ENCODE peak calls at places on chromosomes 16 and 17, in five cellular contexts. P, G, J, T and E are unnamed samples.

GRCh38 chr17:17682737-17683675 is 1.7 kb downstream of the RAI1 start:
- DNase-seq in P (peak; percentile 39), G (no peak), J (peak; percentile 86), T (peak; percentile 85), E (peak; percentile 64)

GRCh38 chr17:15409721-15410247 is 57.6 kb downstream of the CDRT4 start:
- DNase-seq in P (no peak), G (peak; percentile 81), J (peak; percentile 99), T (peak; percentile 60), E (no peak)

GRCh38 chr17:28763804-28764266 is 20.0 kb downstream of the TRAF4 start:
- DNase-seq in P (peak; percentile 78), G (peak; percentile 92), J (peak; percentile 56), T (peak; percentile 93), E (peak; percentile 76)

GRCh38 chr17:62824290-62825135 is 16.4 kb upstream of the MARCHF10 start:
- DNase-seq in P (no peak), G (no peak), J (peak; percentile 99), T (no peak), E (no peak)

GRCh38 chr17:21705021-21705601 is 12.8 kb downstream of the KCNJ18 start:
- DNase-seq in P (no peak), G (no peak), J (no peak), T (no peak), E (no peak)

GRCh38 chr17:28747046-28747691 is 3.4 kb downstream of the TRAF4 start:
- DNase-seq in P (no peak), G (no peak), J (no peak), T (no peak), E (no peak)

GRCh38 chr17:4536259-4536741 is 18.9 kb downstream of the MYBBP1A start:
- DNase-seq in P (no peak), G (no peak), J (peak; percentile 32), T (no peak), E (no peak)

GRCh38 chr16:25108054-25108453 is 3.5 kb upstream of the LCMT1 start:
- DNase-seq in P (peak; percentile 54), G (no peak), J (no peak), T (no peak), E (peak; percentile 40)

GRCh38 chr16:68235882-68236803 is at the start of gene ESRP2:
- DNase-seq in P (peak; percentile 26), G (no peak), J (no peak), T (no peak), E (no peak)

GRCh38 chr17:61149862-61150362 is 249.7 kb upstream of the TBX2 start:
- DNase-seq in P (no peak), G (no peak), J (no peak), T (no peak), E (no peak)

GRCh38 chr16:28264656-28265055 is 27.7 kb upstream of the SBK1 start:
- DNase-seq in P (no peak), G (no peak), J (peak; percentile 4), T (peak; percentile 77), E (no peak)

GRCh38 chr17:48596000-48596734 is 2.6 kb upstream of the HOXB5 start:
- DNase-seq in P (no peak), G (no peak), J (no peak), T (no peak), E (no peak)

GRCh38 chr17:73103661-73104335 is 11.3 kb upstream of the SLC39A11 start:
- DNase-seq in P (no peak), G (no peak), J (peak; percentile 8), T (no peak), E (no peak)

GRCh38 chr17:7781467-7781866 is 52.5 kb upstream of the KDM6B start:
- DNase-seq in P (no peak), G (no peak), J (peak; percentile 54), T (no peak), E (no peak)

GRCh38 chr17:81509687-81510523 is 2.7 kb downstream of the ACTG1 start:
- DNase-seq in P (no peak), G (no peak), J (no peak), T (no peak), E (peak; percentile 19)

GRCh38 chr17:7769854-7770253 is 52.3 kb downstream of the DNAH2 start:
- DNase-seq in P (no peak), G (no peak), J (no peak), T (no peak), E (no peak)

GRCh38 chr17:70171159-70171558 is 1.8 kb downstream of the KCNJ2 start:
- DNase-seq in P (no peak), G (no peak), J (no peak), T (no peak), E (no peak)

GRCh38 chr16:73010150-73010676 is 37.7 kb downstream of the ZFHX3 start:
- DNase-seq in P (no peak), G (no peak), J (no peak), T (no peak), E (no peak)

GRCh38 chr17:77873518-77874302 is 84.8 kb upstream of the TNRC6C start:
- DNase-seq in P (peak; percentile 21), G (no peak), J (no peak), T (no peak), E (no peak)

GRCh38 chr16:19213885-19214284 is 45.8 kb downstream of the SYT17 start:
- DNase-seq in P (no peak), G (no peak), J (no peak), T (no peak), E (no peak)
- TF ChIP-seq CTCF in P (no peak), G (no peak), J (no peak), T (no peak), E (peak; percentile 19)

DNA sequence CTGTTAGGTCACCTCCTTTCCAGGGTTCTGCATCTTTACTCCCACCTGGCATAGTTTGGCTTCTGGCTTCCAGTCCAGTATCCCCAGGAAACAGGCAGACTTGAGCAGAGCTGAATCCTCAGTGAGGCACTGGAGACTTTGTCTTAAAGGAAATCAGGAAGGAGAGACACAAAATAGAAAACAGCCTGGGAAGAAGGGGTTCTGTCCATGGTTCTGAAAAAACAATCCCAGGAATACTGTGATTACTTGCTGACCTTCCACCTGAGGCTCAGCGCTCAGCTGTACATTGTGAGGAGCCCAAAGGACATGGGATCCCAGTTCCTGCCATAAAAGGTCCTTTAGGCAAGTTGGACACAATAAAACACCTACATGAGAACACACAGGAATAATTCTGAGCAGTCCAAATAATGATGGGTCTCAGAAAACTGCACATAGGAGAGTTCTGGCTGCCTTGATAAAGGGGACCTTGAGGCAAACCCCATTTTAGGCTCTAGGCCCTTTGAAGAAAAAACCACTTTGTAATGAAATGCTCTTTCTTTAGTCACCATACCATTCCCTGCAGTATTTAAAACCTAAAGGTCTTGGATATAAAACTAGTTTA is 81.4 kb upstream of the CRHR1 start:
- DNase-seq in P (no peak), G (no peak), J (peak; percentile 8), T (no peak), E (no peak)
- H3K27ac ChIP-seq in P (no peak overlapping the region), G (no peak overlapping the region), J (no peak overlapping the region), T (no peak overlapping the region), E (no peak overlapping the region)

DNA sequence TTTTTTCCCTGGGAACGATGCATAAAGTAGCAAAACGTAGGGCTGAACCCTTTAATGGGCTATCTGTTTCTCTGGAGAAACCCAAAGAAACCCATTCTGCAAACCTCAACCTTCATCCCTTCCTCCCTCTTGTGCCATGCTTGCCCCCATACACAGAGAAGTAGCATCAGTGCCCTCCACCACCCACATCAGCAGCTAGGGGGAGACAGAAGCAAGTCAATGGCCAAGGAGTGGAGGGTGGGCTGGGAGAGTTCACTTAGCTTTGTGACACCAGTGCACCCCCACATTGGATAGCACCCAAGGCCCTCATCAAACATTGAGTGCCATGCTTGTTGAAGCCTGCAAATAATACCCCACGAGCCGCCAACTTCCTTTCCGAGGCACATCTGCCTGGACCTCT is 282.4 kb downstream of the ABCC12 start:
- DNase-seq in P (no peak), G (no peak), J (no peak), T (no peak), E (no peak)
- TF ChIP-seq CTCF in P (no peak), G (no peak), J (no peak), T (no peak), E (peak; percentile 15)

DNA sequence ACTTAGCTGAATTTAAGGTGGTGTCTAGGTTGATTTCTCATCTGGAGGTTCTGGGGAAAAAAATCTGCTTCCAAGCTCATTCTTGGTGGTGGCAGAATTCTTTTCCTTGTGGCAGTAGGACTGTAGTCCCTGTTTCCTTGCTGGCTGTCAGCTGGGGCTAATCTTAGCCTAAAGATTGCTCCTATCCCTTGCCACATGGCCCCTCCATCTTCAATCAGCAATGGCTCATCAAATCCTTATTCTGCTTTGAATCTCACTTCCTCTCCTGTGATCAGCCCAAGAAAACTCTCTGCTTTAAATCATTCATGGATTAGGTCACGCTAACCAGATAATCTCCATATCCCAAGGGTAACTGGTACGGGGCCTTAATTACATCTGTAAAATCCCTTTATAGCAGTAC is 6.6 kb downstream of the FAM20A start:
- DNase-seq in P (no peak), G (no peak), J (no peak), T (no peak), E (no peak)
- H3K27ac ChIP-seq in P (no peak overlapping the region), G (no peak overlapping the region), J (no peak overlapping the region), T (peak overlapping the region; percentile 84), E (no peak overlapping the region)

GRCh38 chr17:27607692-27608091 is 23.3 kb upstream of the LGALS9 start:
- DNase-seq in P (no peak), G (no peak), J (no peak), T (no peak), E (no peak)

GRCh38 chr17:27610304-27610676 is 20.7 kb upstream of the LGALS9 start:
- DNase-seq in P (no peak), G (no peak), J (no peak), T (no peak), E (no peak)

GRCh38 chr17:27608330-27609230 is 22.4 kb upstream of the LGALS9 start:
- DNase-seq in P (no peak), G (no peak), J (no peak), T (no peak), E (no peak)

GRCh38 chr17:27612160-27612767 is 18.7 kb upstream of the LGALS9 start:
- DNase-seq in P (no peak), G (no peak), J (no peak), T (no peak), E (peak; percentile 15)

DNA sequence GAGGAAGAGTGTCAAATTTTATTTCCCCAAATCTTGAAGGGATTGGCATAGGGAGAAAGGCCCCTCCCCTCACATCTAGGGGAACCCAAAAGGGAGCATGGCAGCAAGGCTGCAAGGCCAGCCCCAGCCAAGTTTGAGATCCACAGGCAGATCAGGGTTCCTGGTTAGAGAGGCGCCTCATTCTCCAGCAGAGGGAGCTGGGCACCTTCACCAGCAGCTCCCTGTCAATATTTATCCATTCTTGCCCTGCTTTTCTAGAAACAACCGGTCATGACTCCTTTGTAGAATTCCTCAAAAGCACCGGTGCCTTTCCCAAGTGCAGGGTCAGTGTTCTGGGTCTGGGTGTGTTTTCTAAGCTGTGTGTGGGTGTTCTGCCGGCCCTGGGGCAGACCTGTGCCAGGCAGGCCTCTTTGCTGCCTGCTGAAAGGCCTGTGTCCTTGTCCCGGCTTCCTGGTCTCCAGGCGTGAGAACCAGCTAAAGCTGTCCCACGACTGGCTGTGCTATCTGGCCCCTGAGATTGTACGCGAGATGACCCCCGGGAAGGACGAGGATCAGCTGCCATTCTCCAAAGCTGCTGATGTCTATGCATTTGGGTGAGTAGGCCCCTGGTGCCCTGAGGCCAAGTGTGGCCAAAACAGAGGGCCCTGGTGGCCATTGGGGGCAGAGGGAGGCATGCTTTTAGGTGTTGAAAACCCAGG is 21.2 kb upstream of the LGALS9 start:
- DNase-seq in P (peak; percentile 16), G (no peak), J (no peak), T (peak; percentile 70), E (no peak)
- TF ChIP-seq CTCF in P (peak; percentile 24), G (no peak), J (peak; percentile 80), T (no peak), E (peak; percentile 46)